ENCODE peak calls at places on chromosomes 4 and X, in ten cellular contexts. W is uterus, K is M059J, A is GM10248, D is osteoblast, B is RPMI7951, R is ELR, L is ACHN, F is upper lobe of left lung, O is mesenteric fat pad. I is an unnamed sample.

GRCh38 chrX:40011483-40012038 is 86.2 kb downstream of the BCOR start:
- DNase-seq in W (no peak), K (no peak), A (no peak), D (peak; percentile 62), B (no peak), R (no peak), L (no peak), F (no peak), O (no peak), I (no peak)

GRCh38 chr4:154328030-154328429 is 163.6 kb downstream of the DCHS2 start:
- DNase-seq in W (no peak), K (no peak), A (no peak), D (no peak), B (no peak), R (no peak), L (no peak), F (no peak), O (no peak), I (no peak)

GRCh38 chrX:51144828-51145442 is 187.7 kb upstream of the NUDT10 start:
- DNase-seq in W (no peak), K (peak; percentile 31), A (peak; percentile 21), D (peak; percentile 32), B (peak; percentile 8), R (peak; percentile 10), L (peak; percentile 22), F (peak; percentile 49), O (no peak), I (peak; percentile 8)

GRCh38 chrX:10111364-10112148 is 45.2 kb upstream of the CLCN4 start:
- DNase-seq in W (no peak), K (no peak), A (peak; percentile 48), D (no peak), B (peak; percentile 81), R (no peak), L (no peak), F (no peak), O (no peak), I (no peak)

GRCh38 chr4:4456351-4456750 is 69.4 kb downstream of the NSG1 start:
- DNase-seq in W (no peak), K (peak; percentile 65), A (no peak), D (no peak), B (peak; percentile 21), R (peak; percentile 72), L (no peak), F (no peak), O (no peak), I (peak; percentile 11)

GRCh38 chr4:128663325-128663724 is 146.2 kb upstream of the JADE1 start:
- DNase-seq in W (no peak), K (no peak), A (peak; percentile 40), D (no peak), B (no peak), R (no peak), L (no peak), F (no peak), O (no peak), I (no peak)

GRCh38 chr4:95155759-95156451 is 392.9 kb downstream of the UNC5C start:
- DNase-seq in W (no peak), K (peak; percentile 21), A (peak; percentile 16), D (peak; percentile 56), B (peak; percentile 23), R (peak; percentile 21), L (peak; percentile 28), F (no peak), O (no peak), I (peak; percentile 20)

GRCh38 chrX:10395179-10395578 is 225.2 kb downstream of the MID1 start:
- DNase-seq in W (no peak), K (peak; percentile 50), A (no peak), D (no peak), B (peak; percentile 3), R (peak; percentile 18), L (no peak), F (no peak), O (no peak), I (peak; percentile 42)

GRCh38 chrX:9871871-9872270 is 85.6 kb downstream of the SHROOM2 start:
- DNase-seq in W (no peak), K (peak; percentile 56), A (no peak), D (no peak), B (peak; percentile 80), R (no peak), L (no peak), F (no peak), O (no peak), I (no peak)

GRCh38 chrX:109089359-109089758 is 353.0 kb upstream of the IRS4 start:
- DNase-seq in W (no peak), K (no peak), A (no peak), D (no peak), B (no peak), R (no peak), L (no peak), F (no peak), O (no peak), I (no peak)

GRCh38 chr4:113707013-113707412 is 54.5 kb downstream of the CAMK2D start:
- DNase-seq in W (no peak), K (peak; percentile 28), A (no peak), D (no peak), B (no peak), R (peak; percentile 40), L (no peak), F (no peak), O (no peak), I (no peak)

GRCh38 chrX:10011261-10011931 is 44.2 kb downstream of the CLDN34 start:
- DNase-seq in W (no peak), K (peak; percentile 52), A (no peak), D (no peak), B (peak; percentile 69), R (no peak), L (no peak), F (no peak), O (no peak), I (no peak)

GRCh38 chrX:21905976-21906375 is 34.5 kb upstream of the SMS start:
- DNase-seq in W (no peak), K (no peak), A (no peak), D (no peak), B (no peak), R (no peak), L (no peak), F (no peak), O (no peak), I (no peak)

GRCh38 chr4:7910721-7911015 is 29.0 kb downstream of the AFAP1 start:
- DNase-seq in W (no peak), K (no peak), A (no peak), D (no peak), B (no peak), R (no peak), L (no peak), F (no peak), O (no peak), I (no peak)

GRCh38 chrX:100980608-100981497 is 11.3 kb downstream of the ARL13A start:
- DNase-seq in W (no peak), K (peak; percentile 98), A (no peak), D (peak; percentile 63), B (peak; percentile 93), R (peak; percentile 84), L (peak; percentile 53), F (peak; percentile 85), O (no peak), I (peak; percentile 76)

GRCh38 chr4:41400296-41400695 is 137.7 kb upstream of the LIMCH1 start:
- DNase-seq in W (no peak), K (no peak), A (no peak), D (no peak), B (no peak), R (peak; percentile 5), L (no peak), F (no peak), O (no peak), I (no peak)

GRCh38 chr4:184899261-184900134 is 73.7 kb upstream of the ACSL1 start:
- DNase-seq in W (no peak), K (peak; percentile 32), A (no peak), D (no peak), B (no peak), R (peak; percentile 19), L (peak; percentile 35), F (peak; percentile 91), O (no peak), I (peak; percentile 7)

GRCh38 chrX:153927686-153927935 is 1.5 kb upstream of the ARHGAP4 start:
- DNase-seq in W (no peak), K (no peak), A (no peak), D (no peak), B (no peak), R (no peak), L (peak; percentile 3), F (no peak), O (no peak), I (no peak)

GRCh38 chrX:153583433-153583832 is 15.5 kb downstream of the CCNQ start:
- DNase-seq in W (no peak), K (peak; percentile 12), A (no peak), D (no peak), B (peak; percentile 1), R (no peak), L (no peak), F (no peak), O (no peak), I (no peak)

GRCh38 chrX:39162322-39162721 is 361.1 kb downstream of the MID1IP1 start:
- DNase-seq in W (peak; percentile 20), K (no peak), A (peak; percentile 36), D (no peak), B (peak; percentile 44), R (no peak), L (no peak), F (no peak), O (no peak), I (no peak)

GRCh38 chr4:185096032-185096653 is 46.9 kb upstream of the SLC25A4 start:
- DNase-seq in W (no peak), K (peak; percentile 35), A (peak; percentile 38), D (peak; percentile 83), B (peak; percentile 31), R (peak; percentile 61), L (peak; percentile 30), F (no peak), O (no peak), I (no peak)

GRCh38 chrX:44245730-44246129 is 97.7 kb downstream of the EFHC2 start:
- DNase-seq in W (no peak), K (no peak), A (no peak), D (no peak), B (no peak), R (no peak), L (no peak), F (no peak), O (no peak), I (no peak)

GRCh38 chr4:52144303-52144849 is 93.3 kb downstream of the SPATA18 start:
- DNase-seq in W (no peak), K (no peak), A (no peak), D (no peak), B (no peak), R (no peak), L (no peak), F (no peak), O (no peak), I (no peak)

GRCh38 chr4:74473155-74473811 is 28.3 kb downstream of the AREG start:
- DNase-seq in W (no peak), K (peak; percentile 82), A (no peak), D (peak; percentile 31), B (peak; percentile 81), R (peak; percentile 93), L (peak; percentile 48), F (peak; percentile 54), O (no peak), I (peak; percentile 72)

GRCh38 chr4:161564230-161564834 is 599.5 kb downstream of the FSTL5 start:
- DNase-seq in W (no peak), K (no peak), A (no peak), D (no peak), B (no peak), R (peak; percentile 48), L (peak; percentile 27), F (no peak), O (no peak), I (peak; percentile 6)

GRCh38 chrX:81259714-81260395 is 58.0 kb downstream of the SH3BGRL start:
- DNase-seq in W (no peak), K (peak; percentile 34), A (no peak), D (no peak), B (peak; percentile 5), R (peak; percentile 20), L (no peak), F (no peak), O (no peak), I (no peak)

GRCh38 chr4:96380106-96380505 is 540.2 kb downstream of the PDHA2 start:
- DNase-seq in W (no peak), K (no peak), A (no peak), D (no peak), B (no peak), R (no peak), L (no peak), F (no peak), O (no peak), I (no peak)

GRCh38 chr4:24476209-24476781 is 108.1 kb downstream of the DHX15 start:
- DNase-seq in W (no peak), K (no peak), A (peak; percentile 40), D (peak; percentile 86), B (no peak), R (peak; percentile 49), L (peak; percentile 29), F (no peak), O (no peak), I (no peak)

I was measured in RCC 7860.